ENCODE peak calls at places on chromosomes 4 and X, in four cellular contexts. One of them, this sample, is unnamed.
A peak's percentile ranks its signal among the peaks of the same experiment; 100 is the strongest.

GRCh38 chrX:9311411-9312160 is 153.3 kb upstream of the TBL1X start:
- DNase-seq in mucosa of descending colon: no peak
- DNase-seq in brain microvascular endothelial cell: no peak
- DNase-seq in MCF 10A: no peak
- DNase-seq in this sample: no peak

GRCh38 chrX:11059923-11060322 is 51.2 kb upstream of the HCCS start:
- DNase-seq in mucosa of descending colon: no peak
- DNase-seq in brain microvascular endothelial cell: peak; percentile 10
- DNase-seq in MCF 10A: no peak
- DNase-seq in this sample: no peak

GRCh38 chrX:72121381-72121780 is 10.3 kb downstream of the RTL5 start:
- DNase-seq in mucosa of descending colon: no peak
- DNase-seq in brain microvascular endothelial cell: peak; percentile 44
- DNase-seq in MCF 10A: peak; percentile 74
- DNase-seq in this sample: no peak

GRCh38 chr4:7427326-7428260 is 7.1 kb downstream of the PSAPL1 start:
- DNase-seq in mucosa of descending colon: no peak
- DNase-seq in brain microvascular endothelial cell: no peak
- DNase-seq in MCF 10A: no peak
- DNase-seq in this sample: peak; percentile 9

GRCh38 chr4:37822220-37822619 is 4.3 kb upstream of the PGM2 start:
- DNase-seq in mucosa of descending colon: no peak
- DNase-seq in brain microvascular endothelial cell: no peak
- DNase-seq in MCF 10A: peak; percentile 33
- DNase-seq in this sample: no peak

GRCh38 chrX:151697537-151697936 is 2.3 kb downstream of the PRRG3 start:
- DNase-seq in mucosa of descending colon: no peak
- DNase-seq in brain microvascular endothelial cell: peak; percentile 23
- DNase-seq in MCF 10A: peak; percentile 8
- DNase-seq in this sample: no peak

GRCh38 chr4:91447168-91447567 is 856.6 kb upstream of the GRID2 start:
- DNase-seq in mucosa of descending colon: no peak
- DNase-seq in brain microvascular endothelial cell: no peak
- DNase-seq in MCF 10A: no peak
- DNase-seq in this sample: no peak

GRCh38 chrX:63718010-63718694 is 66.9 kb downstream of the ARHGEF9 start:
- DNase-seq in mucosa of descending colon: no peak
- DNase-seq in brain microvascular endothelial cell: peak; percentile 6
- DNase-seq in MCF 10A: no peak
- DNase-seq in this sample: no peak

GRCh38 chr4:35461931-35462659 is 782.2 kb downstream of the ARAP2 start:
- DNase-seq in mucosa of descending colon: no peak
- DNase-seq in brain microvascular endothelial cell: no peak
- DNase-seq in MCF 10A: no peak
- DNase-seq in this sample: no peak

GRCh38 chrX:114798902-114799301 is 215.0 kb downstream of the HTR2C start:
- DNase-seq in mucosa of descending colon: no peak
- DNase-seq in brain microvascular endothelial cell: no peak
- DNase-seq in MCF 10A: peak; percentile 46
- DNase-seq in this sample: no peak

GRCh38 chrX:20567108-20567507 is 300.4 kb upstream of the RPS6KA3 start:
- DNase-seq in mucosa of descending colon: no peak
- DNase-seq in brain microvascular endothelial cell: no peak
- DNase-seq in MCF 10A: no peak
- DNase-seq in this sample: no peak

GRCh38 chr4:31467781-31468180 is 747.6 kb downstream of the PCDH7 start:
- DNase-seq in mucosa of descending colon: no peak
- DNase-seq in brain microvascular endothelial cell: peak; percentile 32
- DNase-seq in MCF 10A: peak; percentile 64
- DNase-seq in this sample: no peak

GRCh38 chr4:48147621-48148020 is 13.6 kb upstream of the TXK start:
- DNase-seq in mucosa of descending colon: no peak
- DNase-seq in brain microvascular endothelial cell: no peak
- DNase-seq in MCF 10A: no peak
- DNase-seq in this sample: no peak

GRCh38 chr4:125316781-125317525 is 2.2 kb downstream of the FAT4 start:
- DNase-seq in mucosa of descending colon: peak; percentile 22
- DNase-seq in brain microvascular endothelial cell: peak; percentile 23
- DNase-seq in MCF 10A: peak; percentile 49
- DNase-seq in this sample: no peak

GRCh38 chr4:146368209-146368608 is 153.5 kb downstream of the SLC10A7 start:
- DNase-seq in mucosa of descending colon: no peak
- DNase-seq in brain microvascular endothelial cell: no peak
- DNase-seq in MCF 10A: no peak
- DNase-seq in this sample: no peak

GRCh38 chr4:82900016-82900334 is 560 bp upstream of the THAP9 start:
- DNase-seq in mucosa of descending colon: no peak
- DNase-seq in brain microvascular endothelial cell: no peak
- DNase-seq in MCF 10A: no peak
- DNase-seq in this sample: no peak

GRCh38 chr4:121861427-121861826 is 8.8 kb downstream of the BBS7 start:
- DNase-seq in mucosa of descending colon: no peak
- DNase-seq in brain microvascular endothelial cell: no peak
- DNase-seq in MCF 10A: no peak
- DNase-seq in this sample: no peak

GRCh38 chrX:72083291-72083690 is 48.4 kb downstream of the RTL5 start:
- DNase-seq in mucosa of descending colon: no peak
- DNase-seq in brain microvascular endothelial cell: no peak
- DNase-seq in MCF 10A: no peak
- DNase-seq in this sample: no peak

GRCh38 chr4:87565746-87566145 is 36.6 kb upstream of the SPARCL1 start:
- DNase-seq in mucosa of descending colon: no peak
- DNase-seq in brain microvascular endothelial cell: no peak
- DNase-seq in MCF 10A: no peak
- DNase-seq in this sample: no peak
- TF ChIP-seq CTCF in mucosa of descending colon: no peak
- TF ChIP-seq CTCF in brain microvascular endothelial cell: no peak
- TF ChIP-seq CTCF in MCF 10A: no peak
- TF ChIP-seq CTCF in this sample: no peak

DNA sequence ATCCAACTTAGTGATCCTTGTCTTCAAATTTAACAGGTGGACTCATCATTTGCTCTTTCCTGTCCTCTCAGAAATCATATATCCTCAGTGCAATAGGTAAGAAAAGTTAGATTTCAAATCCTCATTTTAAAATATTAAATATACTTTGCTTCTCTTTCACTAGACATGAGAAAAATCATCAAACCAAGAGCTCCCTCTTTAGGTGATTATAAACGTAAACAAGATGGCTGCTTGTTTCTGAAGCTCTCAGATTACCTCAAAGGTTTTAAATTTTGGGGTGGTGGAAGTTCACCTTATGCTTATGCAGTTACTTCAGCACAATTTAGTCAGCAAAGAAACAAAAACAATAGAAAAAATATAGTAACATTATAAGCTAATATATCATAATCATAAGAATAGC is 27.3 kb downstream of the CSN3 start:
- DNase-seq in mucosa of descending colon: no peak
- DNase-seq in brain microvascular endothelial cell: no peak
- DNase-seq in MCF 10A: peak; percentile 22
- DNase-seq in this sample: no peak
- TF ChIP-seq CTCF in mucosa of descending colon: no peak
- TF ChIP-seq CTCF in brain microvascular endothelial cell: no peak
- TF ChIP-seq CTCF in MCF 10A: peak; percentile 19
- TF ChIP-seq CTCF in this sample: peak; percentile 11

GRCh38 chr4:155666701-155667537 is at the start of gene GUCY1A1:
- DNase-seq in mucosa of descending colon: peak; percentile 35
- DNase-seq in brain microvascular endothelial cell: no peak
- DNase-seq in MCF 10A: peak; percentile 37
- DNase-seq in this sample: no peak
- TF ChIP-seq CTCF in mucosa of descending colon: no peak
- TF ChIP-seq CTCF in brain microvascular endothelial cell: no peak
- TF ChIP-seq CTCF in MCF 10A: no peak
- TF ChIP-seq CTCF in this sample: no peak

DNA sequence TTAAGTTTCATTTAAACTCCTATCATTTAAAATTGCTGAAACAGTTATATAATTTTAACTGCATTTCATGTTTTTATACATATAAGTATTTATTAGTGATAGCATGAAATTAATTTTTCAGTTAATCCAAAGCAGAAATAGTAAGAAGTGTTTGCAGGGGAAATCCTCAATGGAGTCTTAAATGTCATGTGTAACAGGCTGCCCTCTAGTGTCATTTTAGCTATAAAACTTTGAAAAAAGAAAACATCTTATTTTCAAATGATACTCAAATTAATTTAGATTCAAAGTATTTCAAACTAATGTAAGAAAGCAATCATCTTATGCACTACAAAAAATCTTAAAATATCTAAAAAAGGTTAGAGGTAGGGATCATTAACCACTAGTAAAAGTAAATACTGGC is 27.1 kb downstream of the TAPT1 start:
- DNase-seq in mucosa of descending colon: no peak
- DNase-seq in brain microvascular endothelial cell: no peak
- DNase-seq in MCF 10A: peak; percentile 22
- DNase-seq in this sample: no peak
- TF ChIP-seq CTCF in mucosa of descending colon: no peak
- TF ChIP-seq CTCF in brain microvascular endothelial cell: peak; percentile 37
- TF ChIP-seq CTCF in MCF 10A: peak; percentile 26
- TF ChIP-seq CTCF in this sample: peak; percentile 75

GRCh38 chrX:133337250-133337649 is 78.0 kb downstream of the GPC4 start:
- DNase-seq in mucosa of descending colon: no peak
- DNase-seq in brain microvascular endothelial cell: no peak
- DNase-seq in MCF 10A: no peak
- DNase-seq in this sample: no peak
- TF ChIP-seq CTCF in mucosa of descending colon: no peak
- TF ChIP-seq CTCF in brain microvascular endothelial cell: no peak
- TF ChIP-seq CTCF in MCF 10A: no peak
- TF ChIP-seq CTCF in this sample: no peak

DNA sequence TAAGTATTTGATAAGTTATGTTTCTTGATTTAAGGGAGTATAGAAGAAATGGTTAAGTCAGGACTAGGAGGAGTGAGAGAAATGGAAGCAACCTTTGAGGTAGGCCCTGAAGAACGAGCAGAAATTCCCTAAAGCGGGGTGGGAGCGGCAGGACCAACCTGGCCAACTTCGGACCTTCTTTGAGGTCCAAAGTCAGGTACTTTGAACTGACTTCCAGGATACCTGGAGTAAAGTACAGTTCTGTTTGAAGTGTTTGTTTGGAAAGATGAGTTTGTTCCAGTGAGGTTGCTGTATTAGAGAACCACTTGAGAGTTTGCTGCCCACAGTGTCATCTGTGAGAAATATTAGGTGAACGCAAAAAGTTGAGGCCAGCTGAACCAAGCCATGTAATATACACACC is 11.7 kb downstream of the RNF4 start:
- DNase-seq in mucosa of descending colon: no peak
- DNase-seq in brain microvascular endothelial cell: no peak
- DNase-seq in MCF 10A: no peak
- DNase-seq in this sample: no peak
- TF ChIP-seq CTCF in mucosa of descending colon: no peak
- TF ChIP-seq CTCF in brain microvascular endothelial cell: no peak
- TF ChIP-seq CTCF in MCF 10A: no peak
- TF ChIP-seq CTCF in this sample: no peak

GRCh38 chr4:186587416-186588018 is 32.1 kb upstream of the MTNR1A start:
- DNase-seq in mucosa of descending colon: peak; percentile 71
- DNase-seq in brain microvascular endothelial cell: peak; percentile 63
- DNase-seq in MCF 10A: peak; percentile 69
- DNase-seq in this sample: no peak
- TF ChIP-seq CTCF in mucosa of descending colon: peak; percentile 56
- TF ChIP-seq CTCF in brain microvascular endothelial cell: peak; percentile 91
- TF ChIP-seq CTCF in MCF 10A: peak; percentile 73
- TF ChIP-seq CTCF in this sample: peak; percentile 89

This sample was measured in D721Med.